ENCODE peak calls at places on chromosomes 7 and 10, in six cellular contexts. R, N, Q, I, B and P are unnamed samples.

GRCh38 chr10:49106451-49106850 is 8.9 kb downstream of the VSTM4 start:
- DNase-seq in R (no peak), N (no peak), Q (no peak), I (no peak), B (peak), P (no peak)

GRCh38 chr7:101138149-101138870 is 11.4 kb downstream of the SERPINE1 start:
- DNase-seq in R (peak), N (peak), Q (no peak), I (peak), B (peak), P (peak)

GRCh38 chr7:119982884-119983283 is 290.1 kb upstream of the KCND2 start:
- DNase-seq in R (no peak), N (no peak), Q (no peak), I (no peak), B (no peak), P (no peak)

GRCh38 chr10:32961892-32962369 is 3.9 kb upstream of the ITGB1 start:
- DNase-seq in R (no peak), N (peak), Q (no peak), I (no peak), B (peak), P (no peak)

GRCh38 chr10:71623098-71623985 is 96.2 kb downstream of the C10orf105 start:
- DNase-seq in R (no peak), N (peak), Q (no peak), I (no peak), B (peak), P (peak)

GRCh38 chr10:104120903-104121484 is 977 bp upstream of the SFR1 start:
- DNase-seq in R (peak), N (peak), Q (peak), I (peak), B (peak), P (peak)

GRCh38 chr10:129730993-129731325 is 233.1 kb downstream of the EBF3 start:
- DNase-seq in R (no peak), N (no peak), Q (no peak), I (no peak), B (no peak), P (no peak)

GRCh38 chr7:128202287-128202957 is 38.7 kb upstream of the LEP start:
- DNase-seq in R (no peak), N (no peak), Q (no peak), I (no peak), B (no peak), P (no peak)

GRCh38 chr10:76177945-76178344 is 746.5 kb downstream of the LRMDA start:
- DNase-seq in R (no peak), N (no peak), Q (no peak), I (no peak), B (no peak), P (no peak)

GRCh38 chr10:20257422-20257821 is 441.2 kb downstream of the PLXDC2 start:
- DNase-seq in R (no peak), N (no peak), Q (no peak), I (no peak), B (no peak), P (no peak)

GRCh38 chr7:98548981-98549380 is 68.1 kb upstream of the NPTX2 start:
- DNase-seq in R (no peak), N (no peak), Q (no peak), I (no peak), B (no peak), P (no peak)

GRCh38 chr10:100370561-100370975 is 23.5 kb downstream of the SCD start:
- DNase-seq in R (peak), N (no peak), Q (no peak), I (no peak), B (peak), P (no peak)

GRCh38 chr10:69505636-69506318 is 54.5 kb downstream of the TSPAN15 start:
- DNase-seq in R (no peak), N (no peak), Q (peak), I (no peak), B (no peak), P (no peak)

GRCh38 chr7:512541-513311 is 6.9 kb downstream of the PDGFA start:
- DNase-seq in R (peak), N (no peak), Q (no peak), I (no peak), B (no peak), P (no peak)

GRCh38 chr7:114931656-114932011 is 9.7 kb downstream of the MDFIC start:
- DNase-seq in R (no peak), N (no peak), Q (peak), I (peak), B (no peak), P (no peak)

GRCh38 chr7:137937202-137937560 is 64.7 kb downstream of the CREB3L2 start:
- DNase-seq in R (no peak), N (no peak), Q (no peak), I (no peak), B (peak), P (no peak)

GRCh38 chr10:119494224-119495060 is 48.1 kb downstream of the RGS10 start:
- DNase-seq in R (no peak), N (no peak), Q (no peak), I (no peak), B (peak), P (no peak)

GRCh38 chr10:30371954-30372353 is 22.9 kb upstream of the MTPAP start:
- DNase-seq in R (no peak), N (no peak), Q (no peak), I (no peak), B (no peak), P (no peak)

GRCh38 chr7:84277628-84278224 is 83.1 kb upstream of the SEMA3A start:
- DNase-seq in R (no peak), N (no peak), Q (no peak), I (no peak), B (peak), P (no peak)

GRCh38 chr7:55476852-55477780 is 95.2 kb downstream of the VOPP1 start:
- DNase-seq in R (peak), N (no peak), Q (no peak), I (no peak), B (no peak), P (no peak)

GRCh38 chr10:69800109-69800508 is 1.6 kb upstream of the COL13A1 start:
- DNase-seq in R (peak), N (peak), Q (no peak), I (no peak), B (peak), P (no peak)

GRCh38 chr10:72904806-72905205 is 11.3 kb downstream of the OIT3 start:
- DNase-seq in R (no peak), N (no peak), Q (no peak), I (no peak), B (no peak), P (no peak)

GRCh38 chr7:43296306-43296705 is 183.9 kb downstream of the HECW1 start:
- DNase-seq in R (no peak), N (no peak), Q (no peak), I (no peak), B (no peak), P (no peak)

GRCh38 chr10:31278279-31278941 is 40.6 kb upstream of the ZEB1 start:
- DNase-seq in R (no peak), N (peak), Q (no peak), I (no peak), B (no peak), P (no peak)

GRCh38 chr7:7510814-7511213 is 24.9 kb downstream of the COL28A1 start:
- DNase-seq in R (no peak), N (no peak), Q (no peak), I (no peak), B (peak), P (no peak)

GRCh38 chr7:44067064-44067951 is 1.9 kb upstream of the PGAM2 start:
- DNase-seq in R (no peak), N (no peak), Q (no peak), I (no peak), B (no peak), P (no peak)

DNA sequence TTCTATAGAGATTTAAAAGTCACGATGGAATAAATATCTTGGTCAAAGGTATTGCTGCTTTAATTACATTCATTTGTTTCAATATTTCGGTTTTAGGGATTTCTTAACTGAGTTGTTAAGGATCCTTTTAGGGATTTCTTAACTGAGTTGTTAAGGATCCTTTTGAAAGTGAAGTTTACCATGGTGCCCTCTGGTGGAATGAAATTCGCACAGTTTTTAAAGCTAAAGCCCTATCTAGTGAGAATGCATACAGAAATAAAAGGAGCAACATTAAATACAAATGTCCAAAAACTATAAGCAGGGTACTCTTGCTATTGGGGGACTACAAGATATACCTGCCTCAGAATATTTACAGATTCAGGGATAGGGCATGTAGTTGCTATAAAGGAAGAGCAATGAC is 193.7 kb downstream of the RNLS start:
- DNase-seq in R (peak), N (peak), Q (no peak), I (peak), B (peak), P (no peak)
- TF ChIP-seq CTCF in R (peak), N (peak), Q (peak), I (peak), B (peak), P (peak)

DNA sequence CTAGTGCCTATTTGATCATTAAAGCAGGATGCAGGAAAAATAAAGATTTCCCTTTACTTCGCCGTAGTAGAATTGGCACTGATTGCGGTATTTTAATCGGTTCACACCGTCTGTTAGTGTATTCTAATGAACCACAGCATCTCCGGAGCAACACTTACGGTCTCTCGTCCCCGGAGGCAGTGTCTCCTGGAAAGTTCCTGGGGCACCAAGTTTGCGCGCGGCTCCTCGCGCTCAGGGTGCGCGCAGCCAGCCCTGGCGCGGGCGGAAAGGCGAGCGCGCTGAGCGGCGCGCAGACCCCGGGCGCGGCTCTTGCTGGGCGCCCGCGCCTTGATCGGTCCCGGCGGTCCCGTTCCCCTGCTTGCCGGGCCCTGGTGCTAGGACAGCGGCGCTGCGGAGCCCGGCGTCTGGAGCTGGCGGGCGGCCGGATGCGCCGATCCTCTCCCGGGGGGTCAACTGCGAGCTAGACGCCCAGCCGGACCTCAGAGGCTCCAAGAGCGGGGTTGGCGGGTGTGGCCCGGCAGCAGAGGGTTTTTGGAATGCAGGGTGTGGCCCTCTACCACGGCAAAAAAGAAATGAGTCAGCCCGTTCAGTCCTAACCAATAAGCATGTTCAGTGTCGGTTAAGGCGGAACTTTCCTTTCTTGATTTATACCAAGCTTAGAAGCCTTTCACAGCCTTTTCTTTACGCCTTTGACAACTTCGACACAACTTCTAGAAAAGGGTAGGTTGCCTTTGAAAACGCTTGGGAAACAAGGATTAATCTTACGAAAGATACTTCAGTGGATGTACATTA is 166.8 kb upstream of the ASAH2 start:
- DNase-seq in R (peak), N (peak), Q (peak), I (peak), B (peak), P (peak)
- TF ChIP-seq CTCF in R (no peak), N (no peak), Q (no peak), I (no peak), B (peak), P (peak)

GRCh38 chr10:127196227-127196954 is at the start of gene INSYN2A:
- DNase-seq in R (peak), N (peak), Q (peak), I (no peak), B (peak), P (no peak)
- TF ChIP-seq CTCF in R (no peak), N (peak), Q (no peak), I (no peak), B (no peak), P (no peak)

DNA sequence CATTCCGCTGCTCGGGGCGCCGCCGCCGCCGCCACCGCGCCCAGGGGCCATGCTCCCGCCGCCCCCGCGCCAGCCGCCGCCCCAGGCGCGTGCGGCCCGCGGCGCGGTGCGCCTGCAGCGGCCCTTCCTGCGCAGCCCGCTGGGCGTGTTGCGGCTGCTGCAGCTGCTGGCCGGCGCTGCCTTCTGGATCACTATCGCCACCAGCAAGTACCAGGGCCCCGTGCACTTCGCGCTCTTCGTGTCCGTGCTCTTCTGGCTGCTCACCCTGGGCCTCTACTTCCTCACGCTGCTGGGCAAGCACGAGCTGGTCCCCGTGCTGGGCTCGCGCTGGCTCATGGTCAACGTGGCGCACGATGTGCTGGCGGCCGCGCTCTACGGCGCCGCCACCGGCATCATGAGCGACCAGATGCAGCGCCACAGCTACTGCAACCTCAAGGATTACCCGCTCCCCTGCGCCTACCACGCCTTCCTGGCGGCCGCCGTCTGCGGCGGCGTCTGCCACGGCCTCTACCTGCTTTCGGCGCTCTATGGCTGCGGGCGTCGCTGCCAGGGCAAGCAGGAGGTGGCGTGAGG is 384 bp downstream of the MARVELD1 start:
- DNase-seq in R (peak), N (peak), Q (peak), I (peak), B (peak), P (peak)
- TF ChIP-seq CTCF in R (no peak), N (peak), Q (no peak), I (peak), B (peak), P (peak)

GRCh38 chr7:80643336-80643925 is 5.0 kb downstream of the CD36 start:
- DNase-seq in R (no peak), N (no peak), Q (no peak), I (no peak), B (no peak), P (no peak)
- TF ChIP-seq CTCF in R (no peak), N (no peak), Q (no peak), I (no peak), B (no peak), P (no peak)

GRCh38 chr7:151076863-151077704 is 3.5 kb downstream of the FASTK start:
- DNase-seq in R (no peak), N (no peak), Q (no peak), I (no peak), B (no peak), P (no peak)
- TF ChIP-seq CTCF in R (no peak), N (peak), Q (peak), I (peak), B (peak), P (peak)

GRCh38 chr10:123284022-123284421 is 129.8 kb downstream of the BUB3 start:
- DNase-seq in R (no peak), N (no peak), Q (no peak), I (no peak), B (no peak), P (no peak)
- TF ChIP-seq CTCF in R (no peak), N (no peak), Q (no peak), I (peak), B (no peak), P (no peak)

GRCh38 chr7:3943779-3944520 is 642.9 kb downstream of the SDK1 start:
- DNase-seq in R (no peak), N (no peak), Q (no peak), I (no peak), B (no peak), P (no peak)

GRCh38 chr7:3949226-3949625 is 648.2 kb downstream of the SDK1 start:
- DNase-seq in R (no peak), N (peak), Q (no peak), I (no peak), B (no peak), P (no peak)

GRCh38 chr7:3942778-3943177 is 641.7 kb downstream of the SDK1 start:
- DNase-seq in R (no peak), N (no peak), Q (no peak), I (no peak), B (no peak), P (no peak)

GRCh38 chr7:3937564-3937963 is 636.5 kb downstream of the SDK1 start:
- DNase-seq in R (no peak), N (no peak), Q (no peak), I (no peak), B (no peak), P (no peak)

GRCh38 chr7:3943265-3943664 is 642.2 kb downstream of the SDK1 start:
- DNase-seq in R (peak), N (no peak), Q (no peak), I (no peak), B (no peak), P (no peak)
- TF ChIP-seq CTCF in R (no peak), N (no peak), Q (no peak), I (no peak), B (no peak), P (no peak)

GRCh38 chr10:84140036-84140379 is 699 bp downstream of the GHITM start:
- DNase-seq in R (no peak), N (peak), Q (no peak), I (no peak), B (peak), P (no peak)

GRCh38 chr10:84138478-84139125 is 707 bp upstream of the GHITM start:
- DNase-seq in R (peak), N (no peak), Q (no peak), I (no peak), B (no peak), P (peak)

GRCh38 chr10:84135836-84136235 is 3.5 kb upstream of the GHITM start:
- DNase-seq in R (peak), N (no peak), Q (no peak), I (no peak), B (no peak), P (no peak)

GRCh38 chr10:84139126-84140035 is at the start of gene GHITM:
- DNase-seq in R (peak), N (peak), Q (peak), I (peak), B (peak), P (peak)
- TF ChIP-seq CTCF in R (peak), N (peak), Q (peak), I (no peak), B (peak), P (no peak)